ENCODE peak calls at places on chromosome 2, in ten cellular contexts. Q, A, H, L, U, Y, E, B, I and T are unnamed samples.

GRCh38 chr2:226483745-226484619 is 315.6 kb downstream of the IRS1 start:
- DNase-seq in Q (no peak), A (no peak), H (peak), L (no peak), U (no peak), Y (no peak), E (no peak), B (no peak), I (no peak), T (no peak)

GRCh38 chr2:120856421-120856862 is 120.8 kb downstream of the GLI2 start:
- DNase-seq in Q (no peak), A (no peak), H (peak), L (peak), U (peak), Y (peak), E (no peak), B (peak), I (peak), T (peak)

GRCh38 chr2:10716581-10716980 is 4.8 kb upstream of the ATP6V1C2 start:
- DNase-seq in Q (no peak), A (no peak), H (no peak), L (no peak), U (no peak), Y (no peak), E (no peak), B (no peak), I (no peak), T (no peak)

GRCh38 chr2:203960791-203961190 is 24.2 kb downstream of the ICOS start:
- DNase-seq in Q (no peak), A (no peak), H (no peak), L (no peak), U (no peak), Y (no peak), E (no peak), B (no peak), I (no peak), T (no peak)

GRCh38 chr2:96291751-96292150 is 13.6 kb downstream of the SNRNP200 start:
- DNase-seq in Q (no peak), A (no peak), H (no peak), L (peak), U (no peak), Y (no peak), E (no peak), B (no peak), I (no peak), T (no peak)

GRCh38 chr2:230811508-230811907 is 53.2 kb upstream of the ITM2C start:
- DNase-seq in Q (no peak), A (no peak), H (no peak), L (no peak), U (no peak), Y (no peak), E (no peak), B (no peak), I (no peak), T (no peak)

GRCh38 chr2:124566518-124566970 is 541.5 kb downstream of the CNTNAP5 start:
- DNase-seq in Q (peak), A (no peak), H (no peak), L (no peak), U (no peak), Y (no peak), E (no peak), B (no peak), I (no peak), T (no peak)

GRCh38 chr2:44945676-44946427 is 4.3 kb downstream of the SIX3 start:
- DNase-seq in Q (no peak), A (no peak), H (no peak), L (peak), U (no peak), Y (no peak), E (no peak), B (no peak), I (peak), T (no peak)

GRCh38 chr2:74935883-74936483 is 22.5 kb upstream of the POLE4 start:
- DNase-seq in Q (no peak), A (no peak), H (no peak), L (no peak), U (no peak), Y (no peak), E (no peak), B (no peak), I (no peak), T (no peak)

GRCh38 chr2:98479959-98480524 is 35.4 kb downstream of the INPP4A start:
- DNase-seq in Q (no peak), A (peak), H (peak), L (peak), U (peak), Y (peak), E (no peak), B (peak), I (peak), T (peak)

GRCh38 chr2:215812966-215813365 is 200.4 kb downstream of the MREG start:
- DNase-seq in Q (no peak), A (no peak), H (no peak), L (no peak), U (no peak), Y (no peak), E (no peak), B (no peak), I (no peak), T (no peak)

GRCh38 chr2:121626777-121627524 is 22.3 kb downstream of the CLASP1 start:
- DNase-seq in Q (peak), A (peak), H (no peak), L (no peak), U (no peak), Y (peak), E (peak), B (no peak), I (no peak), T (peak)

GRCh38 chr2:227123697-227124096 is 40.3 kb downstream of the COL4A4 start:
- DNase-seq in Q (no peak), A (no peak), H (no peak), L (no peak), U (no peak), Y (no peak), E (no peak), B (no peak), I (no peak), T (no peak)

GRCh38 chr2:53131416-53131815 is 636.2 kb upstream of the CHAC2 start:
- DNase-seq in Q (no peak), A (no peak), H (no peak), L (no peak), U (no peak), Y (no peak), E (no peak), B (no peak), I (no peak), T (no peak)

GRCh38 chr2:12277305-12278034 is 439.3 kb upstream of the TRIB2 start:
- DNase-seq in Q (no peak), A (no peak), H (no peak), L (no peak), U (no peak), Y (peak), E (no peak), B (no peak), I (no peak), T (no peak)

GRCh38 chr2:109129356-109129920 is 433 bp downstream of the SH3RF3 start:
- DNase-seq in Q (no peak), A (peak), H (peak), L (peak), U (peak), Y (peak), E (no peak), B (no peak), I (peak), T (peak)

GRCh38 chr2:215826838-215827441 is 186.4 kb downstream of the MREG start:
- DNase-seq in Q (no peak), A (no peak), H (peak), L (no peak), U (no peak), Y (no peak), E (no peak), B (no peak), I (no peak), T (no peak)

GRCh38 chr2:230798769-230799399 is 65.9 kb upstream of the ITM2C start:
- DNase-seq in Q (peak), A (no peak), H (peak), L (no peak), U (no peak), Y (peak), E (no peak), B (no peak), I (peak), T (no peak)

GRCh38 chr2:119517433-119517832 is 6.8 kb downstream of the SCTR start:
- DNase-seq in Q (peak), A (peak), H (peak), L (no peak), U (peak), Y (peak), E (no peak), B (peak), I (peak), T (peak)

GRCh38 chr2:204202253-204202652 is 265.7 kb downstream of the ICOS start:
- DNase-seq in Q (no peak), A (no peak), H (no peak), L (no peak), U (no peak), Y (no peak), E (no peak), B (no peak), I (no peak), T (no peak)

GRCh38 chr2:119478188-119479065 is 45.9 kb downstream of the SCTR start:
- DNase-seq in Q (no peak), A (no peak), H (no peak), L (no peak), U (no peak), Y (no peak), E (peak), B (no peak), I (no peak), T (peak)

GRCh38 chr2:199468561-199469513 is 11.1 kb upstream of the SATB2 start:
- DNase-seq in Q (no peak), A (no peak), H (no peak), L (no peak), U (peak), Y (peak), E (no peak), B (no peak), I (peak), T (no peak)

GRCh38 chr2:161122772-161123530 is 37.3 kb upstream of the TANK start:
- DNase-seq in Q (peak), A (no peak), H (peak), L (no peak), U (no peak), Y (peak), E (peak), B (no peak), I (no peak), T (peak)

GRCh38 chr2:230864605-230865323 is at the start of gene ITM2C:
- DNase-seq in Q (no peak), A (peak), H (peak), L (peak), U (peak), Y (peak), E (no peak), B (peak), I (peak), T (peak)

GRCh38 chr2:98552499-98553179 is 55.7 kb downstream of the COA5 start:
- DNase-seq in Q (no peak), A (no peak), H (no peak), L (peak), U (no peak), Y (no peak), E (no peak), B (no peak), I (no peak), T (no peak)

GRCh38 chr2:181782630-181783029 is 102.3 kb upstream of the NEUROD1 start:
- DNase-seq in Q (no peak), A (no peak), H (no peak), L (no peak), U (no peak), Y (no peak), E (no peak), B (no peak), I (no peak), T (no peak)

GRCh38 chr2:95024306-95024880 is 1.1 kb upstream of the MAL start:
- DNase-seq in Q (no peak), A (no peak), H (no peak), L (no peak), U (no peak), Y (no peak), E (no peak), B (no peak), I (no peak), T (no peak)

GRCh38 chr2:194819367-194819766 is 837.7 kb upstream of the SLC39A10 start:
- DNase-seq in Q (no peak), A (no peak), H (peak), L (no peak), U (no peak), Y (no peak), E (no peak), B (no peak), I (no peak), T (no peak)

GRCh38 chr2:196239622-196240587 is 68.5 kb upstream of the STK17B start:
- DNase-seq in Q (peak), A (peak), H (no peak), L (peak), U (peak), Y (no peak), E (peak), B (peak), I (no peak), T (peak)

GRCh38 chr2:205802069-205802468 is 119.8 kb downstream of the NRP2 start:
- DNase-seq in Q (no peak), A (no peak), H (peak), L (no peak), U (peak), Y (no peak), E (no peak), B (no peak), I (no peak), T (no peak)

GRCh38 chr2:237660381-237660900 is 33.1 kb downstream of the LRRFIP1 start:
- DNase-seq in Q (no peak), A (no peak), H (no peak), L (no peak), U (no peak), Y (no peak), E (no peak), B (peak), I (no peak), T (no peak)

GRCh38 chr2:237661799-237662328 is 34.5 kb downstream of the LRRFIP1 start:
- DNase-seq in Q (no peak), A (no peak), H (no peak), L (no peak), U (no peak), Y (no peak), E (no peak), B (peak), I (no peak), T (no peak)

GRCh38 chr2:237663517-237663916 is 36.1 kb downstream of the LRRFIP1 start:
- DNase-seq in Q (no peak), A (no peak), H (no peak), L (no peak), U (no peak), Y (no peak), E (no peak), B (no peak), I (no peak), T (no peak)

GRCh38 chr2:237664151-237664550 is 36.8 kb downstream of the LRRFIP1 start:
- DNase-seq in Q (no peak), A (no peak), H (no peak), L (no peak), U (no peak), Y (no peak), E (no peak), B (peak), I (no peak), T (no peak)

DNA sequence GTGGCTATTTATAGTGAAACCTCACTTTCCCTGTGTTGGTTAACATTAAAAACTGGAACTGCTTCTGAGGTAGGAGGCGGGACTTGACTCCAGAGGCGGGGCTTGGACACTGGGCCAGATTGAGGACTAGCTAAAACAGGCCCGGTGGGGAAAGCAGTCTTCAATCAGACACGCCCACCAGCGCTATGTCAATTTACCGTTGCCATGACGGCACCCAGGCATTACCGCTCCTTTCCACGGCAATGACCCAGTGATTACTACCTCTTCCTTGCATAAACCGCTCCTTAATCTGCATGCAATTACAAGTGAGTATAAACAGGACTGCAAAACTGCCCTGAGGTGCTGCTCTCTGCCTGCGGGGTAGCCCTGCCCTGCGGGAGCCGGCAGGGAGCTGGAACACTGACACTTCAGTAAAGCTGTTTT is 35.3 kb downstream of the LRRFIP1 start:
- DNase-seq in Q (peak), A (peak), H (peak), L (peak), U (peak), Y (peak), E (peak), B (peak), I (peak), T (peak)
- H3K27ac ChIP-seq in Q (peak), A (peak), H (peak), L (no peak), U (peak), Y (peak), E (peak), B (peak), I (peak), T (no peak)

GRCh38 chr2:117956036-117956791 is 57.7 kb downstream of the CCDC93 start:
- DNase-seq in Q (no peak), A (no peak), H (no peak), L (no peak), U (no peak), Y (no peak), E (no peak), B (no peak), I (no peak), T (no peak)
- TF ChIP-seq CTCF in Q (no peak), A (peak), H (peak), L (no peak), U (no peak), Y (no peak), E (no peak), B (no peak), I (peak), T (no peak)

DNA sequence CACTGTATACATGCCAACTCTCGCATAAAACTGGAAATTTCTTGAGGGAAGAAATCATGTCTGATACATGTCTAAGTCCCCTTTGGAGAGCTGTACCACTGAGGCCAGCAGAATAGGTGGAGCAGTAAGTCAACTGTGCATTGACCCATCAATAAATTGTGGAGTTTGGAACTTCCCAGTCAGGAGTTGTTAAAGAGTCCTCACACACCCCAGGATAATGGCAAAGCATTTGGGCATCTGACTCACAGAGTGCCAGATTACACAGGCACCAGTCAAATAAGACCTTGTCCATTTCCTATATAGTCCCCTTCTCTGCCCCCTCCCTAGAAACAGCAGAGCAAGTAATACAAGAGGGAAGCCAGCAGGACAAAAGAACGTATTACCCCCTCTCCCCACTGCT is 10.4 kb downstream of the VSNL1 start:
- DNase-seq in Q (no peak), A (no peak), H (no peak), L (no peak), U (no peak), Y (no peak), E (no peak), B (no peak), I (no peak), T (no peak)
- H3K4me3 ChIP-seq in Q (no peak), A (no peak), H (no peak), L (no peak), U (no peak), Y (no peak), E (no peak), B (no peak), I (no peak), T (no peak)

GRCh38 chr2:112879491-112880041 is 31.4 kb upstream of the IL37 start:
- DNase-seq in Q (no peak), A (no peak), H (no peak), L (no peak), U (peak), Y (no peak), E (no peak), B (no peak), I (no peak), T (no peak)
- H3K27ac ChIP-seq in Q (no peak), A (no peak), H (no peak), L (no peak), U (no peak), Y (no peak), E (no peak), B (no peak), I (no peak), T (no peak)

DNA sequence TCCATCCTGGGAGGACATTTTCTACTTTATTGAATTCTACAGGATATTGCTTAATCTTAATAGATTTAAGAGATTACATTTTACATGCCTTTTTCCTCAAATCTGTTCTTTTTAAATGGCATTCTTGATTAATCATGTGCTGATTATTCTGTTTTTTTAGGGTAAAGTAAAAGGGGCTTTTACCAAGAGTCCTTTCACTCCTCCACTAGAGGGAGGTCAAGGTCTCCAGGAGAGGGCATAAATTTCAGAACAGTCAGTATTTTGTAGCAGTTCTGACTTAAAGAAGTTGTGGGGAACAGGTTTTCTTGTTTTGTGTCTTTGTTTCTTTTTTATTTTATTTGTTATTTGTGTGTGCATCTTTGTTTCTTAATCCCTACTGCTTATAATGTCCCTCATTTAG is 25.4 kb downstream of the WDR75 start:
- DNase-seq in Q (no peak), A (no peak), H (peak), L (no peak), U (no peak), Y (peak), E (no peak), B (no peak), I (peak), T (no peak)
- TF ChIP-seq CTCF in Q (peak), A (peak), H (peak), L (no peak), U (peak), Y (peak), E (peak), B (peak), I (peak), T (peak)

GRCh38 chr2:85915606-85916303 is 27.0 kb upstream of the ST3GAL5 start:
- DNase-seq in Q (no peak), A (no peak), H (no peak), L (no peak), U (no peak), Y (no peak), E (no peak), B (no peak), I (no peak), T (no peak)
- H3K4me3 ChIP-seq in Q (no peak), A (no peak), H (no peak), L (no peak), U (no peak), Y (no peak), E (no peak), B (no peak), I (no peak), T (no peak)